ENCODE peak calls at places on chromosomes 4 and X, in ten cellular contexts. L, G, U, Y, V, P, K, I, F and W are unnamed samples.

GRCh38 chr4:162782778-162783507 is 383.7 kb downstream of the NAF1 start:
- DNase-seq in L (no peak), G (no peak), U (no peak), Y (no peak), V (no peak), P (no peak), K (no peak), I (peak; percentile 21), F (no peak), W (no peak)

GRCh38 chr4:138655970-138656369 is 359.6 kb upstream of the NOCT start:
- DNase-seq in L (no peak), G (no peak), U (no peak), Y (no peak), V (no peak), P (no peak), K (no peak), I (no peak), F (no peak), W (no peak)

GRCh38 chr4:31114821-31115220 is 394.7 kb downstream of the PCDH7 start:
- DNase-seq in L (no peak), G (no peak), U (no peak), Y (no peak), V (no peak), P (no peak), K (no peak), I (no peak), F (no peak), W (no peak)

GRCh38 chrX:41145920-41146608 is 60.8 kb downstream of the USP9X start:
- DNase-seq in L (no peak), G (no peak), U (peak; percentile 54), Y (no peak), V (no peak), P (peak; percentile 8), K (no peak), I (peak; percentile 75), F (no peak), W (peak; percentile 86)

GRCh38 chr4:57110635-57111546 is 706 bp upstream of the IGFBP7 start:
- DNase-seq in L (peak; percentile 48), G (no peak), U (peak; percentile 43), Y (peak; percentile 6), V (peak; percentile 24), P (no peak), K (no peak), I (peak; percentile 78), F (no peak), W (peak; percentile 82)

GRCh38 chrX:40107291-40108083 is 9.7 kb upstream of the BCOR start:
- DNase-seq in L (no peak), G (no peak), U (no peak), Y (peak; percentile 13), V (peak; percentile 54), P (no peak), K (no peak), I (no peak), F (no peak), W (peak; percentile 80)

GRCh38 chrX:148416142-148416541 is 84.3 kb upstream of the AFF2 start:
- DNase-seq in L (no peak), G (no peak), U (no peak), Y (no peak), V (no peak), P (no peak), K (no peak), I (no peak), F (no peak), W (no peak)

GRCh38 chr4:182478475-182478874 is 235.3 kb downstream of the TENM3 start:
- DNase-seq in L (no peak), G (no peak), U (peak; percentile 58), Y (no peak), V (no peak), P (peak; percentile 53), K (peak; percentile 29), I (peak; percentile 66), F (no peak), W (peak; percentile 40)

GRCh38 chr4:86592553-86593249 is 1.4 kb upstream of the PTPN13 start:
- DNase-seq in L (no peak), G (no peak), U (no peak), Y (no peak), V (no peak), P (peak; percentile 10), K (no peak), I (no peak), F (no peak), W (peak; percentile 20)

GRCh38 chr4:140061194-140061593 is 92.8 kb downstream of the MAML3 start:
- DNase-seq in L (no peak), G (no peak), U (no peak), Y (no peak), V (no peak), P (no peak), K (peak; percentile 29), I (peak; percentile 36), F (no peak), W (no peak)

GRCh38 chr4:185374027-185374426 is 21.7 kb downstream of the LRP2BP start:
- DNase-seq in L (no peak), G (no peak), U (no peak), Y (no peak), V (no peak), P (no peak), K (no peak), I (no peak), F (no peak), W (no peak)

GRCh38 chrX:118025193-118025592 is 91.4 kb downstream of the KLHL13 start:
- DNase-seq in L (no peak), G (no peak), U (no peak), Y (no peak), V (no peak), P (no peak), K (no peak), I (no peak), F (no peak), W (peak; percentile 11)

GRCh38 chr4:114019276-114019971 is 40.0 kb upstream of the ARSJ start:
- DNase-seq in L (no peak), G (no peak), U (no peak), Y (no peak), V (no peak), P (no peak), K (no peak), I (peak; percentile 70), F (no peak), W (no peak)

GRCh38 chr4:79281577-79282359 is 44.1 kb downstream of the NAA11 start:
- DNase-seq in L (no peak), G (no peak), U (no peak), Y (no peak), V (no peak), P (no peak), K (no peak), I (no peak), F (no peak), W (no peak)

GRCh38 chr4:15149842-15150592 is 147.7 kb downstream of the CPEB2 start:
- DNase-seq in L (peak; percentile 51), G (no peak), U (peak; percentile 38), Y (no peak), V (peak; percentile 60), P (peak; percentile 73), K (peak; percentile 93), I (peak; percentile 81), F (no peak), W (peak; percentile 81)

GRCh38 chrX:83508006-83508405 is at the start of gene POU3F4:
- DNase-seq in L (no peak), G (no peak), U (no peak), Y (no peak), V (peak; percentile 63), P (no peak), K (no peak), I (no peak), F (no peak), W (peak; percentile 16)

GRCh38 chr4:29390921-29391320 is 1329.2 kb upstream of the PCDH7 start:
- DNase-seq in L (no peak), G (no peak), U (no peak), Y (no peak), V (no peak), P (no peak), K (no peak), I (no peak), F (no peak), W (peak; percentile 66)

GRCh38 chr4:138037716-138038115 is 204.4 kb downstream of the SLC7A11 start:
- DNase-seq in L (no peak), G (no peak), U (no peak), Y (no peak), V (no peak), P (no peak), K (no peak), I (peak; percentile 55), F (no peak), W (peak; percentile 30)

GRCh38 chr4:119138046-119138445 is 2.4 kb downstream of the MYOZ2 start:
- DNase-seq in L (no peak), G (no peak), U (no peak), Y (no peak), V (no peak), P (peak; percentile 32), K (peak; percentile 23), I (peak; percentile 76), F (no peak), W (no peak)

GRCh38 chr4:94534401-94535312 is 82.9 kb downstream of the PDLIM5 start:
- DNase-seq in L (no peak), G (no peak), U (no peak), Y (no peak), V (no peak), P (no peak), K (no peak), I (no peak), F (no peak), W (no peak)

GRCh38 chr4:166277406-166277805 is 404.4 kb downstream of the TLL1 start:
- DNase-seq in L (no peak), G (no peak), U (no peak), Y (no peak), V (no peak), P (peak; percentile 17), K (no peak), I (peak; percentile 26), F (no peak), W (no peak)

GRCh38 chrX:92247076-92247475 is 467.9 kb downstream of the PCDH11X start:
- DNase-seq in L (no peak), G (no peak), U (no peak), Y (no peak), V (no peak), P (no peak), K (no peak), I (no peak), F (no peak), W (peak; percentile 6)

GRCh38 chrX:21493226-21493850 is 119.1 kb downstream of the CNKSR2 start:
- DNase-seq in L (no peak), G (no peak), U (no peak), Y (no peak), V (no peak), P (no peak), K (no peak), I (no peak), F (no peak), W (no peak)

GRCh38 chrX:68498044-68498507 is 775 bp upstream of the YIPF6 start:
- DNase-seq in L (no peak), G (no peak), U (no peak), Y (no peak), V (no peak), P (peak; percentile 3), K (peak; percentile 19), I (no peak), F (no peak), W (no peak)

GRCh38 chr4:184810720-184811119 is 15.0 kb downstream of the ACSL1 start:
- DNase-seq in L (no peak), G (no peak), U (no peak), Y (no peak), V (no peak), P (no peak), K (no peak), I (no peak), F (no peak), W (no peak)

GRCh38 chr4:73152893-73153292 is 83.4 kb upstream of the COX18 start:
- DNase-seq in L (no peak), G (no peak), U (no peak), Y (no peak), V (no peak), P (no peak), K (no peak), I (peak; percentile 7), F (no peak), W (no peak)

GRCh38 chr4:98573791-98574190 is 84.6 kb downstream of the TSPAN5 start:
- DNase-seq in L (no peak), G (no peak), U (no peak), Y (no peak), V (no peak), P (no peak), K (no peak), I (no peak), F (no peak), W (peak; percentile 77)

GRCh38 chr4:25915359-25915716 is 1.3 kb downstream of the SMIM20 start:
- DNase-seq in L (peak; percentile 63), G (no peak), U (no peak), Y (no peak), V (no peak), P (no peak), K (no peak), I (peak; percentile 80), F (no peak), W (no peak)